ENCODE peak calls at places on chromosomes 6 and 20, in five cellular contexts. One of them, this sample, is unnamed.

GRCh38 chr6:17972074-17972966 is 15.1 kb downstream of the KIF13A start:
- DNase-seq in fibroblast of mammary gland: no peak
- DNase-seq in WERI-Rb-1: no peak
- DNase-seq in heart right ventricle: no peak
- DNase-seq in astrocyte of the spinal cord: no peak
- DNase-seq in this sample: no peak

GRCh38 chr20:5691918-5692618 is 58.1 kb upstream of the SHLD1 start:
- DNase-seq in WERI-Rb-1: no peak
- DNase-seq in astrocyte of the spinal cord: no peak
- DNase-seq in fibroblast of mammary gland: no peak
- DNase-seq in heart right ventricle: no peak
- DNase-seq in this sample: no peak

GRCh38 chr20:8545212-8545611 is 413.1 kb downstream of the PLCB1 start:
- DNase-seq in astrocyte of the spinal cord: no peak
- DNase-seq in WERI-Rb-1: no peak
- DNase-seq in heart right ventricle: no peak
- DNase-seq in fibroblast of mammary gland: peak; percentile 88
- DNase-seq in this sample: no peak

GRCh38 chr6:111759836-111760785 is 113.1 kb downstream of the FYN start:
- DNase-seq in fibroblast of mammary gland: peak; percentile 94
- DNase-seq in astrocyte of the spinal cord: peak; percentile 84
- DNase-seq in heart right ventricle: no peak
- DNase-seq in WERI-Rb-1: no peak
- DNase-seq in this sample: peak; percentile 86

GRCh38 chr6:15994814-15995459 is 133.9 kb upstream of the MYLIP start:
- DNase-seq in heart right ventricle: no peak
- DNase-seq in WERI-Rb-1: no peak
- DNase-seq in astrocyte of the spinal cord: no peak
- DNase-seq in fibroblast of mammary gland: peak; percentile 7
- DNase-seq in this sample: no peak

GRCh38 chr20:43853918-43854317 is 60.7 kb upstream of the TOX2 start:
- DNase-seq in astrocyte of the spinal cord: no peak
- DNase-seq in WERI-Rb-1: no peak
- DNase-seq in fibroblast of mammary gland: no peak
- DNase-seq in heart right ventricle: no peak
- DNase-seq in this sample: no peak

GRCh38 chr20:63740501-63741353 is 1.2 kb downstream of the SLC2A4RG start:
- DNase-seq in astrocyte of the spinal cord: peak; percentile 91
- DNase-seq in heart right ventricle: peak; percentile 95
- DNase-seq in fibroblast of mammary gland: peak; percentile 89
- DNase-seq in WERI-Rb-1: peak; percentile 53
- DNase-seq in this sample: peak; percentile 72

GRCh38 chr6:104574135-104574750 is 285.5 kb downstream of the HACE1 start:
- DNase-seq in fibroblast of mammary gland: no peak
- DNase-seq in astrocyte of the spinal cord: no peak
- DNase-seq in WERI-Rb-1: no peak
- DNase-seq in heart right ventricle: no peak
- DNase-seq in this sample: no peak

GRCh38 chr6:170516783-170517616 is 36.1 kb downstream of the PSMB1 start:
- DNase-seq in WERI-Rb-1: peak; percentile 76
- DNase-seq in heart right ventricle: no peak
- DNase-seq in fibroblast of mammary gland: peak; percentile 79
- DNase-seq in astrocyte of the spinal cord: peak; percentile 79
- DNase-seq in this sample: peak; percentile 49

GRCh38 chr6:158328446-158328845 is 16.2 kb downstream of the TULP4 start:
- DNase-seq in astrocyte of the spinal cord: no peak
- DNase-seq in heart right ventricle: no peak
- DNase-seq in WERI-Rb-1: no peak
- DNase-seq in fibroblast of mammary gland: no peak
- DNase-seq in this sample: no peak

GRCh38 chr6:151001387-151002063 is 136.0 kb downstream of the MTHFD1L start:
- DNase-seq in astrocyte of the spinal cord: no peak
- DNase-seq in fibroblast of mammary gland: no peak
- DNase-seq in WERI-Rb-1: no peak
- DNase-seq in heart right ventricle: no peak
- DNase-seq in this sample: no peak

GRCh38 chr6:150328744-150329400 is 39.9 kb upstream of the IYD start:
- DNase-seq in astrocyte of the spinal cord: no peak
- DNase-seq in WERI-Rb-1: no peak
- DNase-seq in heart right ventricle: no peak
- DNase-seq in fibroblast of mammary gland: no peak
- DNase-seq in this sample: no peak

GRCh38 chr6:13074746-13075490 is 253.4 kb downstream of the TBC1D7 start:
- DNase-seq in fibroblast of mammary gland: no peak
- DNase-seq in heart right ventricle: no peak
- DNase-seq in astrocyte of the spinal cord: no peak
- DNase-seq in WERI-Rb-1: no peak
- DNase-seq in this sample: no peak

GRCh38 chr6:129209355-129209754 is 326.4 kb downstream of the LAMA2 start:
- DNase-seq in WERI-Rb-1: no peak
- DNase-seq in astrocyte of the spinal cord: no peak
- DNase-seq in fibroblast of mammary gland: no peak
- DNase-seq in heart right ventricle: no peak
- DNase-seq in this sample: no peak

GRCh38 chr20:17735206-17735804 is 35.5 kb downstream of the BANF2 start:
- DNase-seq in astrocyte of the spinal cord: peak; percentile 46
- DNase-seq in WERI-Rb-1: no peak
- DNase-seq in fibroblast of mammary gland: no peak
- DNase-seq in heart right ventricle: no peak
- DNase-seq in this sample: no peak

GRCh38 chr6:112036088-112036637 is 17.7 kb upstream of the CCN6 start:
- DNase-seq in WERI-Rb-1: no peak
- DNase-seq in heart right ventricle: no peak
- DNase-seq in astrocyte of the spinal cord: no peak
- DNase-seq in fibroblast of mammary gland: peak; percentile 44
- DNase-seq in this sample: no peak

GRCh38 chr6:155040154-155040553 is 45.0 kb downstream of the TIAM2 start:
- DNase-seq in fibroblast of mammary gland: no peak
- DNase-seq in astrocyte of the spinal cord: no peak
- DNase-seq in WERI-Rb-1: peak; percentile 74
- DNase-seq in heart right ventricle: no peak
- DNase-seq in this sample: no peak

GRCh38 chr6:83193747-83194582 is 808 bp downstream of the RWDD2A start:
- DNase-seq in fibroblast of mammary gland: no peak
- DNase-seq in WERI-Rb-1: peak; percentile 61
- DNase-seq in astrocyte of the spinal cord: peak; percentile 21
- DNase-seq in heart right ventricle: peak; percentile 49
- DNase-seq in this sample: no peak

GRCh38 chr6:158131926-158132325 is 36.1 kb downstream of the SERAC1 start:
- DNase-seq in fibroblast of mammary gland: peak; percentile 35
- DNase-seq in heart right ventricle: no peak
- DNase-seq in astrocyte of the spinal cord: no peak
- DNase-seq in WERI-Rb-1: peak; percentile 39
- DNase-seq in this sample: no peak

GRCh38 chr6:147618927-147619326 is 110.4 kb downstream of the SAMD5 start:
- DNase-seq in astrocyte of the spinal cord: no peak
- DNase-seq in fibroblast of mammary gland: peak; percentile 60
- DNase-seq in WERI-Rb-1: no peak
- DNase-seq in heart right ventricle: no peak
- DNase-seq in this sample: no peak

GRCh38 chr6:88633782-88634181 is 329.6 kb downstream of the RNGTT start:
- DNase-seq in fibroblast of mammary gland: no peak
- DNase-seq in heart right ventricle: no peak
- DNase-seq in astrocyte of the spinal cord: no peak
- DNase-seq in WERI-Rb-1: no peak
- DNase-seq in this sample: no peak

GRCh38 chr6:25777031-25777430 is 22.5 kb downstream of the SLC17A4 start:
- DNase-seq in WERI-Rb-1: no peak
- DNase-seq in heart right ventricle: no peak
- DNase-seq in fibroblast of mammary gland: no peak
- DNase-seq in astrocyte of the spinal cord: no peak
- DNase-seq in this sample: no peak

GRCh38 chr20:11352041-11352440 is 565.7 kb upstream of the BTBD3 start:
- DNase-seq in fibroblast of mammary gland: no peak
- DNase-seq in astrocyte of the spinal cord: no peak
- DNase-seq in heart right ventricle: no peak
- DNase-seq in WERI-Rb-1: no peak
- DNase-seq in this sample: no peak

GRCh38 chr20:45153756-45154155 is 20.9 kb upstream of the PI3 start:
- DNase-seq in WERI-Rb-1: no peak
- DNase-seq in astrocyte of the spinal cord: no peak
- DNase-seq in fibroblast of mammary gland: no peak
- DNase-seq in heart right ventricle: no peak
- DNase-seq in this sample: no peak

DNA sequence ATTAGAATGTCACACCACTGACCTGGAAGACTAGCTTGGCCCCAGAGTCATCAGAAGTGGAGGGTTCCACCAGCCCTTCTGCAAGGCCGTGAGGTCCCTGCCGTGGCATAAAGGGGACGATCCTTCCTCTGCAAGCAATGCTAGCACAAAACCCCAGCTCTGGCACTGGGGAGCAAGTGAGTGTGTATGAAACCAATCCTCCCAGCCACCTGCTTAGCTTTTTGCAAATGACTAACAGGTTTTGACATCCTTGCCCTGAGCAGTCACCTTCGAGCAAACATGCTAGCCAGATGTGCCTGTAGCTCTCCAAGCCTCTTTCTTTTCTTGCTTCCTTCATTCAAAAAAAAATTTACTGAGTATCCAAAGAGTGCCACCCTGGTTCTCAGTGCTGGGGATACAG is 8.6 kb downstream of the SULF2 start:
- DNase-seq in fibroblast of mammary gland: no peak
- DNase-seq in heart right ventricle: no peak
- DNase-seq in astrocyte of the spinal cord: no peak
- DNase-seq in WERI-Rb-1: no peak
- DNase-seq in this sample: no peak
- H3K4me3 ChIP-seq in fibroblast of mammary gland: no peak overlapping the region
- H3K4me3 ChIP-seq in heart right ventricle: no peak overlapping the region
- H3K4me3 ChIP-seq in astrocyte of the spinal cord: no peak overlapping the region
- H3K4me3 ChIP-seq in WERI-Rb-1: no peak overlapping the region
- H3K4me3 ChIP-seq in this sample: no peak overlapping the region

GRCh38 chr6:7237653-7238190 is 75.3 kb downstream of the SSR1 start:
- DNase-seq in WERI-Rb-1: no peak
- DNase-seq in heart right ventricle: no peak
- DNase-seq in astrocyte of the spinal cord: no peak
- DNase-seq in fibroblast of mammary gland: peak; percentile 17
- DNase-seq in this sample: no peak

GRCh38 chr6:7238526-7238899 is 74.5 kb downstream of the SSR1 start:
- DNase-seq in WERI-Rb-1: no peak
- DNase-seq in heart right ventricle: no peak
- DNase-seq in astrocyte of the spinal cord: no peak
- DNase-seq in fibroblast of mammary gland: no peak
- DNase-seq in this sample: no peak

GRCh38 chr6:7234547-7234946 is 78.5 kb downstream of the SSR1 start:
- DNase-seq in fibroblast of mammary gland: peak; percentile 17
- DNase-seq in WERI-Rb-1: no peak
- DNase-seq in astrocyte of the spinal cord: no peak
- DNase-seq in heart right ventricle: no peak
- DNase-seq in this sample: no peak

GRCh38 chr6:7236312-7237209 is 76.4 kb downstream of the SSR1 start:
- DNase-seq in heart right ventricle: no peak
- DNase-seq in WERI-Rb-1: no peak
- DNase-seq in fibroblast of mammary gland: peak; percentile 14
- DNase-seq in astrocyte of the spinal cord: no peak
- DNase-seq in this sample: no peak

GRCh38 chr6:7235712-7236311 is 77.2 kb downstream of the SSR1 start:
- DNase-seq in astrocyte of the spinal cord: no peak
- DNase-seq in fibroblast of mammary gland: no peak
- DNase-seq in WERI-Rb-1: no peak
- DNase-seq in heart right ventricle: no peak
- DNase-seq in this sample: no peak
- H3K4me3 ChIP-seq in astrocyte of the spinal cord: no peak overlapping the region
- H3K4me3 ChIP-seq in fibroblast of mammary gland: no peak overlapping the region
- H3K4me3 ChIP-seq in WERI-Rb-1: no peak overlapping the region
- H3K4me3 ChIP-seq in heart right ventricle: no peak overlapping the region
- H3K4me3 ChIP-seq in this sample: no peak overlapping the region

DNA sequence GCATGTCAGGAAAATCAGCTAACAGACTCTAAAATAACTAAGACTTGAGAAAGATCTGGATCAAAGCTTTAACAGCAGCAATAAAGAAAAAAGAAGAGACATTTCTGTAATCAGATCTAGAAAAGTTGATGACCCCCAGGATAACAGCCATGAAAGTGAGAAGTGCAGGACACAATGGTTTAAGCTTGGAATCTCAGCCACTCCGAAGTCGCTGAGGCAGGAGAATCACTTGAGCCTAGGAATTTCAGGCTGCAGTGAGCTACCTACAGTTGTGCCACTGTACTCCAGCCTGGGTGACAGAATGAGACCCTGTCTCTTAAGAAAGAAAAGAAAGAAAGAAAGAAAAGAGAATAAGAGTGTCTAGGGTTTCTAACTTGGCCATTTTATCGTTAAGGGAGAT is 544.1 kb downstream of the CD83 start:
- DNase-seq in WERI-Rb-1: no peak
- DNase-seq in fibroblast of mammary gland: no peak
- DNase-seq in heart right ventricle: no peak
- DNase-seq in astrocyte of the spinal cord: no peak
- DNase-seq in this sample: no peak
- H3K4me3 ChIP-seq in WERI-Rb-1: no peak overlapping the region
- H3K4me3 ChIP-seq in fibroblast of mammary gland: no peak overlapping the region
- H3K4me3 ChIP-seq in heart right ventricle: no peak overlapping the region
- H3K4me3 ChIP-seq in astrocyte of the spinal cord: no peak overlapping the region
- H3K4me3 ChIP-seq in this sample: no peak overlapping the region

DNA sequence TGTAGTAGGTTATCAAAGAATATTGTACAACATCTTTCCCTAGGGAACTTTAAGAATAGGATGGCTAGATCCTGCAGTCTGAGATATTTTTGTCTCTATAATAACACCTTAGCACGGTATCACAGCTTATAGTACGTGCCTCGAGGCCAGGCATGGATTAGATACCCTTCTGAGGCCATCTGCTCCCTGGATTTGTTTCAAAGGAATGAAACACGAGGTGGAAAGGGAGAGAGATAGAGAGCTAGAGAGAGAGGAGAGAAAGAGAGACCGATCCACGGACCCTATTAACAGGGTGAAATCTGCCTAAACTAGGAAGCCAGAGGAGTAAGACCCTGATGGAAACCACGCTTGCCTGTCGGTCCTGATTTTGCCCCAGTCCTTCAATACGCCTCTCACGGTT is 92.5 kb downstream of the CD83 start:
- DNase-seq in WERI-Rb-1: peak; percentile 63
- DNase-seq in fibroblast of mammary gland: no peak
- DNase-seq in heart right ventricle: no peak
- DNase-seq in astrocyte of the spinal cord: no peak
- DNase-seq in this sample: no peak
- H3K4me3 ChIP-seq in WERI-Rb-1: peak overlapping the region; percentile 81
- H3K4me3 ChIP-seq in fibroblast of mammary gland: no peak overlapping the region
- H3K4me3 ChIP-seq in heart right ventricle: peak overlapping the region; percentile 95
- H3K4me3 ChIP-seq in astrocyte of the spinal cord: no peak overlapping the region
- H3K4me3 ChIP-seq in this sample: no peak overlapping the region

GRCh38 chr6:131251593-131252204 is 116.4 kb downstream of the AKAP7 start:
- DNase-seq in WERI-Rb-1: no peak
- DNase-seq in astrocyte of the spinal cord: no peak
- DNase-seq in heart right ventricle: no peak
- DNase-seq in fibroblast of mammary gland: no peak
- DNase-seq in this sample: no peak
- H3K4me3 ChIP-seq in WERI-Rb-1: no peak overlapping the region
- H3K4me3 ChIP-seq in astrocyte of the spinal cord: no peak overlapping the region
- H3K4me3 ChIP-seq in heart right ventricle: peak overlapping the region; percentile 43
- H3K4me3 ChIP-seq in fibroblast of mammary gland: no peak overlapping the region
- H3K4me3 ChIP-seq in this sample: no peak overlapping the region

GRCh38 chr6:11043961-11044711 is at the start of gene ELOVL2:
- DNase-seq in astrocyte of the spinal cord: peak; percentile 24
- DNase-seq in fibroblast of mammary gland: peak; percentile 13
- DNase-seq in heart right ventricle: peak; percentile 49
- DNase-seq in WERI-Rb-1: peak; percentile 84
- DNase-seq in this sample: peak; percentile 5
- H3K4me3 ChIP-seq in astrocyte of the spinal cord: peak within 1 kb of the TSS; percentile 46
- H3K4me3 ChIP-seq in fibroblast of mammary gland: peak within 1 kb of the TSS; percentile 28
- H3K4me3 ChIP-seq in heart right ventricle: peak within 1 kb of the TSS; percentile 64
- H3K4me3 ChIP-seq in WERI-Rb-1: peak within 1 kb of the TSS; percentile 100
- H3K4me3 ChIP-seq in this sample: peak within 1 kb of the TSS; percentile 49

This sample was measured in skeletal muscle cell.